ENCODE peak calls at places on chromosomes 11 and 22, in six cellular contexts. Z is right lobe of liver, L is tibial artery, X is upper lobe of left lung, M is mucosa of descending colon, R is cardiac muscle cell. E is an unnamed sample.

GRCh38 chr11:67310246-67311050 is 7.1 kb downstream of the SSH3 start:
- DNase-seq in M (no peak), X (peak; percentile 43), L (no peak), R (no peak), Z (no peak), E (peak; percentile 89)

GRCh38 chr11:35015621-35016387 is 99.4 kb downstream of the PDHX start:
- DNase-seq in R (no peak), L (no peak), X (no peak), Z (no peak), M (no peak), E (no peak)

GRCh38 chr22:50506611-50507420 is 686 bp downstream of the LMF2 start:
- DNase-seq in X (peak; percentile 87), L (no peak), M (peak; percentile 50), R (no peak), Z (no peak), E (no peak)

GRCh38 chr22:20436309-20437252 is 1.0 kb downstream of the SCARF2 start:
- DNase-seq in R (peak; percentile 74), X (peak; percentile 92), Z (peak; percentile 47), L (no peak), M (no peak), E (peak; percentile 68)

GRCh38 chr11:130379276-130379675 is 49.1 kb downstream of the ADAMTS8 start:
- DNase-seq in Z (no peak), L (no peak), X (no peak), R (no peak), M (no peak), E (no peak)

GRCh38 chr11:103907548-103908455 is 128.6 kb upstream of the DDI1 start:
- DNase-seq in X (no peak), M (no peak), L (no peak), R (no peak), Z (no peak), E (no peak)

GRCh38 chr22:24423519-24424000 is 3.8 kb upstream of the ADORA2A start:
- DNase-seq in M (peak; percentile 60), R (peak; percentile 74), X (peak; percentile 96), L (no peak), Z (no peak), E (no peak)

GRCh38 chr22:43375951-43376455 is 32.8 kb upstream of the SCUBE1 start:
- DNase-seq in R (no peak), L (no peak), Z (no peak), M (no peak), X (no peak), E (no peak)

GRCh38 chr11:14636119-14636518 is 7.5 kb upstream of the PDE3B start:
- DNase-seq in X (no peak), Z (no peak), R (no peak), L (no peak), M (no peak), E (no peak)

GRCh38 chr11:134665571-134666268 is 253.7 kb upstream of the B3GAT1 start:
- DNase-seq in L (no peak), M (no peak), R (no peak), X (no peak), Z (no peak), E (no peak)
- H3K9me3 ChIP-seq in L (peaks cover 5% of the 10 kb centered on the region), M (no peaks in the 10 kb centered on the region), R (no peaks in the 10 kb centered on the region), X (no peaks in the 10 kb centered on the region), Z (no peaks in the 10 kb centered on the region), E (no peaks in the 10 kb centered on the region)

GRCh38 chr11:68931911-68932310 is 28.2 kb downstream of the IGHMBP2 start:
- DNase-seq in M (no peak), Z (no peak), X (no peak), L (no peak), R (no peak), E (peak; percentile 9)
- H3K36me3 ChIP-seq in M (no peaks in the 10 kb centered on the region), Z (peaks cover 56% of the 10 kb centered on the region), X (peaks cover 76% of the 10 kb centered on the region), L (peaks cover 63% of the 10 kb centered on the region), R (peaks cover 28% of the 10 kb centered on the region), E (peaks cover 29% of the 10 kb centered on the region)

DNA sequence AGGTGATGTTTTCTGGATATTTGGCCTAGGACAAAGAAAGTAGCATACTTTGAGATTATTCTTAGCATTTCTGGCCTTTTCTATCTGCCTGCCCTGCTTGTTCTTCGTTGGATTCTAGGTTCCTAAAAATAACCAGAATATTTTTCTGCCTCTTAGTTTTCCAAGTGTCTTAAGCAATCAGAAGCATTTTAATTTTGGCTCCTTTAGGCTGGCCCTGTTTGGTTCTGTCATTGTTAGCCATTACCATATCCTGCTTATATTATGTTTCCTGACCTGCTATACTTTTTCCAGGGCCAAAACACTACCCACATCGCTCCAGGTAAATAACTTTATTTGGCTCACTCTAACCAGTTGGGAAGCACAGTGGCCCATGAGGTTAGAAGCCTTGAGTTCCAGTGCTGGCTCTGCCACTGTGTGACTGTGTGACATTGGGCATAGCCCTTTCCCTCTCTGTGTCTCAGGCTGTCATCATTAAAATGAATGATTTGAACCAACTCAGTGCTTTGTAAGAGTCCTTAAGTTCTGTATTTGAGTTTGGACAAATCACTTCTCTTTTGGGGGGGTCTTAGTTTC is 91.1 kb downstream of the STIM1 start:
- DNase-seq in R (peak; percentile 9), X (no peak), Z (no peak), L (no peak), M (no peak), E (no peak)
- H3K4me1 ChIP-seq in R (peaks cover 51% of the 10 kb centered on the region), X (peaks cover 57% of the 10 kb centered on the region), Z (peaks cover 25% of the 10 kb centered on the region), L (peaks cover 58% of the 10 kb centered on the region), M (peaks cover 35% of the 10 kb centered on the region), E (no peaks in the 10 kb centered on the region)

GRCh38 chr11:100640646-100641045 is 46.4 kb upstream of the ARHGAP42 start:
- DNase-seq in L (no peak), Z (no peak), M (no peak), R (no peak), X (no peak), E (no peak)

GRCh38 chr11:100640071-100640470 is 47.0 kb upstream of the ARHGAP42 start:
- DNase-seq in M (no peak), R (no peak), L (no peak), X (no peak), Z (no peak), E (no peak)

GRCh38 chr11:100638648-100639047 is 48.4 kb upstream of the ARHGAP42 start:
- DNase-seq in L (no peak), Z (no peak), X (no peak), M (no peak), R (no peak), E (no peak)

GRCh38 chr11:100637706-100638105 is 49.4 kb upstream of the ARHGAP42 start:
- DNase-seq in Z (no peak), R (no peak), M (no peak), L (no peak), X (peak; percentile 6), E (no peak)

GRCh38 chr11:100639140-100639539 is 47.9 kb upstream of the ARHGAP42 start:
- DNase-seq in Z (no peak), X (no peak), L (no peak), M (peak; percentile 14), R (peak; percentile 13), E (no peak)
- H3K9me3 ChIP-seq in Z (no peaks in the 10 kb centered on the region), X (no peaks in the 10 kb centered on the region), L (no peaks in the 10 kb centered on the region), M (no peaks in the 10 kb centered on the region), R (no peaks in the 10 kb centered on the region), E (no peaks in the 10 kb centered on the region)

DNA sequence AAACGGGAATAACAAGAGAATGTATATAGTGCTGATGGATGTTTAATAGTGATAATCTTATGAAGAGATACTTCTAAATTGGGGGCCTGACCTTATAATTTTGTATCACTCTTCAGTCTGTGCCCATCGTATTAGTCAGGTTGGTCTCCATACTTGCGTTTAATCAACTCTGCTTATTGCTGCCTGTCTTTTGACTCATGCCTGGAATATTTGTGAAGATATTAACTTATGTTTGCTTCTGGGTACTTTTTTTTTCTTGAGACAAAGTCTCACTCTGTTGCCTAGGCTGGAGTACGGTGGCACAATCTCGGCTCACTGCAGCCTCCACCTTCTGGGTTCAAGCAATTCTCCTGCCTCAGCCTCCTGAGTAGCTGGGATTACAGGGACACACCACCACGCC is 24.0 kb downstream of the TMEM135 start:
- DNase-seq in L (no peak), Z (no peak), M (no peak), X (no peak), R (no peak), E (no peak)
- H3K36me3 ChIP-seq in L (no peaks in the 10 kb centered on the region), Z (no peaks in the 10 kb centered on the region), M (no peaks in the 10 kb centered on the region), X (no peaks in the 10 kb centered on the region), R (no peaks in the 10 kb centered on the region), E (peaks cover 8% of the 10 kb centered on the region)

DNA sequence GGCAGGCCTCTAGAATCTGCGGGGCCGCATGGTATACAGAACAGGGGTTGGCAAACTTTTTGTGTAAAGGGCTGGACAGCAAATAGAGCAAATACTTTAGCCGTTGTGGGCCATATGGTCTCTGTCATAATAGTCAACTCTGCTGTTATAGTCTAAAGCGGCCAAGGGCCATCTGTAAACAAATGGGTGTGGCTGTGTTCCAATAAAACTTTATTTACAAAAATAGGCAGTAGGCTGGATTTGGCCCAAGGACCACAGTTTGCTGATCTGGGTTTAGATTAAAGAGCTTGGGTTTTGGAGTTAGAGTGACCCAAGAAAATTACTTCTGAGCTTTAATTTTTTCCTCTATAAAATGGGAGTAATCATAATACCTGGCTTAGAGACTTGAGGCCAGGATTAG is 32.7 kb downstream of the FBLN1 start:
- DNase-seq in Z (no peak), M (no peak), R (no peak), L (no peak), X (no peak), E (no peak)
- H3K4me1 ChIP-seq in Z (no peaks in the 10 kb centered on the region), M (peaks cover 2% of the 10 kb centered on the region), R (no peaks in the 10 kb centered on the region), L (peaks cover 25% of the 10 kb centered on the region), X (no peaks in the 10 kb centered on the region), E (peaks cover 30% of the 10 kb centered on the region)

DNA sequence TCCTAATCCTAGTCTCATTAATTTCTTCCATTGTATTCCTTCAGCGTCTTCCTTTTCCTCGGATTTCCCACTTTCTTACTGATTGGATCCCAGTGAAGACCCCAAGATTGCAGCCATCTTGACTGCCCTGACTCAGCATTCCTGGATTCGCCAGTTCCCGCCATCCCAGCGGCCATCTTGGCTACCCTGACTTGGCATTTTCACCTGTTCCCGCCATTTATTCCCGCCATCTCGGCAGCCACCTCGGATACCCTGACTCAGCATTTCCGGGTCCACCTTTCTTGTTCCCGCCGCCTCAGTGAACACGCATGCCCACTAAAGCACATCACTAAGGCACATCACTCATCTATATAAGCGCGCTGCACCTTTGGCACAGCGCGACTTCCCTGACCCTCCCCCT is 13.8 kb upstream of the OR56A3 start:
- DNase-seq in R (no peak), X (no peak), Z (no peak), L (no peak), M (no peak), E (no peak)
- H3K9me3 ChIP-seq in R (no peaks in the 10 kb centered on the region), X (peaks cover 2% of the 10 kb centered on the region), Z (no peaks in the 10 kb centered on the region), L (no peaks in the 10 kb centered on the region), M (peaks cover 22% of the 10 kb centered on the region), E (no peaks in the 10 kb centered on the region)

GRCh38 chr22:38736257-38736570 is 19.6 kb downstream of the SUN2 start:
- DNase-seq in Z (no peak), M (no peak), X (no peak), R (no peak), L (no peak), E (no peak)

GRCh38 chr22:38733329-38734202 is 22.2 kb downstream of the SUN2 start:
- DNase-seq in X (no peak), L (peak; percentile 57), R (peak; percentile 52), M (peak; percentile 86), Z (peak; percentile 89), E (no peak)

GRCh38 chr22:38734203-38735100 is 21.3 kb downstream of the SUN2 start:
- DNase-seq in X (no peak), Z (peak; percentile 52), M (no peak), L (no peak), R (no peak), E (no peak)

GRCh38 chr22:38735465-38736256 is 20.1 kb downstream of the SUN2 start:
- DNase-seq in M (no peak), X (no peak), L (no peak), R (no peak), Z (peak; percentile 67), E (no peak)

DNA sequence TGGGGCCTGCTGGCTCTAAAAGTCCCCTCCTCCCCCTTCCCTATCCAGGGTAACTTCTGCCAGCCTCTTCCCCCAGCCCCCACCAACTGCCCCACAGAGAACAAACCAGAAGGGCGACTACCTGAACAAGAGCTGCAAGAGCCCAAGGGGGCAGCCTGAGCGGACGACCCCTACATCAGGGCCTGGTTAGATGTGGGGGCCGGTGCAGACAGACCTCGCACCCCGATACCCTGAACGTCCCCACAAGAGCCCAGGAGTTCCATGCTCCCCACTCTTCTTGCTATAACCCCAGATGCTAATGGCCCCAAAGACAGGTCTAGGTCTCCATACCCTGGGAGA is 20.7 kb downstream of the SUN2 start:
- DNase-seq in Z (peak; percentile 48), X (no peak), L (no peak), M (no peak), R (no peak), E (no peak)
- H3K36me3 ChIP-seq in Z (peaks cover 54% of the 10 kb centered on the region), X (peaks cover 90% of the 10 kb centered on the region), L (peaks cover 65% of the 10 kb centered on the region), M (peaks cover 22% of the 10 kb centered on the region), R (peaks cover 27% of the 10 kb centered on the region), E (peaks cover 88% of the 10 kb centered on the region)